ENCODE peak calls at places on chromosomes 6 and 20, in five cellular contexts. One of them, this sample, is unnamed. For H3K9me3, the result is how much of the 10 kb centered on the place peaks cover.

GRCh38 chr6:31402324-31403282 is 792 bp upstream of the MICA start:
- DNase-seq in mammary epithelial cell: no peak
- DNase-seq in esophagus squamous epithelium: no peak
- DNase-seq in CD8-positive, alpha-beta memory T cell: peak
- DNase-seq in PC-9: no peak
- DNase-seq in this sample: no peak

GRCh38 chr20:47172579-47172978 is 183.9 kb downstream of the ZMYND8 start:
- DNase-seq in mammary epithelial cell: no peak
- DNase-seq in esophagus squamous epithelium: no peak
- DNase-seq in CD8-positive, alpha-beta memory T cell: no peak
- DNase-seq in PC-9: no peak
- DNase-seq in this sample: no peak

GRCh38 chr20:32488066-32488838 is 96.9 kb downstream of the NOL4L start:
- DNase-seq in mammary epithelial cell: no peak
- DNase-seq in esophagus squamous epithelium: no peak
- DNase-seq in CD8-positive, alpha-beta memory T cell: no peak
- DNase-seq in PC-9: no peak
- DNase-seq in this sample: no peak

GRCh38 chr6:11894212-11894611 is 115.6 kb upstream of the ADTRP start:
- DNase-seq in mammary epithelial cell: no peak
- DNase-seq in esophagus squamous epithelium: no peak
- DNase-seq in CD8-positive, alpha-beta memory T cell: no peak
- DNase-seq in PC-9: no peak
- DNase-seq in this sample: no peak

GRCh38 chr6:121436172-121436965 is 923 bp downstream of the GJA1 start:
- DNase-seq in mammary epithelial cell: no peak
- DNase-seq in esophagus squamous epithelium: no peak
- DNase-seq in CD8-positive, alpha-beta memory T cell: no peak
- DNase-seq in PC-9: no peak
- DNase-seq in this sample: no peak

GRCh38 chr20:41499961-41500725 is 118.0 kb downstream of the CHD6 start:
- DNase-seq in mammary epithelial cell: no peak
- DNase-seq in esophagus squamous epithelium: no peak
- DNase-seq in CD8-positive, alpha-beta memory T cell: no peak
- DNase-seq in PC-9: no peak
- DNase-seq in this sample: no peak

GRCh38 chr20:4123537-4124225 is 108.3 kb upstream of the RNF24 start:
- DNase-seq in mammary epithelial cell: no peak
- DNase-seq in esophagus squamous epithelium: no peak
- DNase-seq in CD8-positive, alpha-beta memory T cell: no peak
- DNase-seq in PC-9: no peak
- DNase-seq in this sample: no peak

GRCh38 chr6:45049188-45049843 is 278.8 kb upstream of the RUNX2 start:
- DNase-seq in mammary epithelial cell: peak
- DNase-seq in esophagus squamous epithelium: no peak
- DNase-seq in CD8-positive, alpha-beta memory T cell: no peak
- DNase-seq in PC-9: no peak
- DNase-seq in this sample: no peak

GRCh38 chr6:99822741-99823512 is 171.1 kb downstream of the MCHR2 start:
- DNase-seq in mammary epithelial cell: peak
- DNase-seq in esophagus squamous epithelium: no peak
- DNase-seq in CD8-positive, alpha-beta memory T cell: peak
- DNase-seq in PC-9: peak
- DNase-seq in this sample: no peak

GRCh38 chr6:128630213-128630612 is 109.8 kb upstream of the PTPRK start:
- DNase-seq in mammary epithelial cell: peak
- DNase-seq in esophagus squamous epithelium: no peak
- DNase-seq in CD8-positive, alpha-beta memory T cell: no peak
- DNase-seq in PC-9: peak
- DNase-seq in this sample: no peak

GRCh38 chr6:111837641-111838500 is 35.4 kb downstream of the FYN start:
- DNase-seq in mammary epithelial cell: no peak
- DNase-seq in esophagus squamous epithelium: no peak
- DNase-seq in CD8-positive, alpha-beta memory T cell: no peak
- DNase-seq in PC-9: no peak
- DNase-seq in this sample: no peak

GRCh38 chr6:39054577-39055142 is 6.1 kb downstream of the GLP1R start:
- DNase-seq in mammary epithelial cell: no peak
- DNase-seq in esophagus squamous epithelium: no peak
- DNase-seq in CD8-positive, alpha-beta memory T cell: no peak
- DNase-seq in PC-9: no peak
- DNase-seq in this sample: no peak

GRCh38 chr20:46367967-46368901 is 38.2 kb downstream of the ELMO2 start:
- DNase-seq in mammary epithelial cell: peak
- DNase-seq in esophagus squamous epithelium: no peak
- DNase-seq in CD8-positive, alpha-beta memory T cell: no peak
- DNase-seq in PC-9: peak
- DNase-seq in this sample: no peak

GRCh38 chr6:49787176-49787575 is at the start of gene PGK2:
- DNase-seq in mammary epithelial cell: no peak
- DNase-seq in esophagus squamous epithelium: no peak
- DNase-seq in CD8-positive, alpha-beta memory T cell: no peak
- DNase-seq in PC-9: peak
- DNase-seq in this sample: no peak

GRCh38 chr20:58637466-58638198 is 13.5 kb upstream of the STX16 start:
- DNase-seq in mammary epithelial cell: no peak
- DNase-seq in esophagus squamous epithelium: no peak
- DNase-seq in CD8-positive, alpha-beta memory T cell: no peak
- DNase-seq in PC-9: no peak
- DNase-seq in this sample: no peak

GRCh38 chr20:2042400-2042799 is 48.5 kb upstream of the PDYN start:
- DNase-seq in mammary epithelial cell: peak
- DNase-seq in esophagus squamous epithelium: no peak
- DNase-seq in CD8-positive, alpha-beta memory T cell: no peak
- DNase-seq in PC-9: no peak
- DNase-seq in this sample: no peak

GRCh38 chr6:164693934-164694333 is 615.5 kb downstream of the C6orf118 start:
- DNase-seq in mammary epithelial cell: no peak
- DNase-seq in esophagus squamous epithelium: no peak
- DNase-seq in CD8-positive, alpha-beta memory T cell: no peak
- DNase-seq in PC-9: no peak
- DNase-seq in this sample: no peak
- H3K9me3 ChIP-seq in mammary epithelial cell: under half
- H3K9me3 ChIP-seq in esophagus squamous epithelium: under half
- H3K9me3 ChIP-seq in CD8-positive, alpha-beta memory T cell: under half
- H3K9me3 ChIP-seq in PC-9: under half
- H3K9me3 ChIP-seq in this sample: under half

DNA sequence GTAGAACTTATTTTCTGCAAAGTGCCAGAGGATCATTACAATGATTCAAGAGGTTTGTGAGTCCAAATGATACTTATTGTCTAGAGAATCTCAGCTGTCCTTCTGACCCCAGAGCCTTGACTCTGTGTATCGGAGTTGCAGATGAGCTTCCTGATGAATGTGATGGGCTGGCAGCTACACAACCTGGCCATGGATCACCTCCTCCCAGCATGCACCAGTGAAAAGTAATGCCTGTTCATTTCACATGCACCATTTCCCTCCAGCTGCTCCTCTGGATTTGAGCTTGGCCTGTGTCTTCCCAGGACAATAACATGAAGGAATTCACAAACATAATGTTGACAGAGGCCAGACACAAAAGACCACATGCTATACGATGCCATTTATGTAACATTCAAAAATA is 30.0 kb downstream of the SNHG17 start:
- DNase-seq in mammary epithelial cell: no peak
- DNase-seq in esophagus squamous epithelium: no peak
- DNase-seq in CD8-positive, alpha-beta memory T cell: no peak
- DNase-seq in PC-9: no peak
- DNase-seq in this sample: no peak
- H3K9me3 ChIP-seq in mammary epithelial cell: under half
- H3K9me3 ChIP-seq in esophagus squamous epithelium: under half
- H3K9me3 ChIP-seq in CD8-positive, alpha-beta memory T cell: under half
- H3K9me3 ChIP-seq in PC-9: under half
- H3K9me3 ChIP-seq in this sample: under half

DNA sequence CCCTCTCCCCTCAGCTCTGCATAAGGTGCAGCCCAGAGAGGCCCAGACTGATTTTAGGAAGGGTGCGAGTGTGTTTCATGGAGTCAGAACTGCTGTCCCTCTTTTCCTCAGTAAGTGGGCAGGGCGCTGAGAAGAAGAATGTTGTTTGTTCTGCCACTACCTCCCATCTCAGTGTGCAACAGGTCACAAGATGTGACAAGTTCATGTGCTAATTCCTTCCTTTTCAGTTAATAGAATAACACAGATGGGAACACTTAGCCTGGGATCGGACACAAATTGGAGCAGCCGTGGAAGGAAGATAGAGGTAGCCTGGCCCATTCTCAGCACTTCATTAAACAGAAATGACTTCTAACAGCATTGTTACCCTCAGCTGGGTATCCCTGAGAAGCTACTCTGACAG is 784.3 kb downstream of the MAFB start:
- DNase-seq in mammary epithelial cell: no peak
- DNase-seq in esophagus squamous epithelium: no peak
- DNase-seq in CD8-positive, alpha-beta memory T cell: no peak
- DNase-seq in PC-9: no peak
- DNase-seq in this sample: no peak
- H3K9me3 ChIP-seq in mammary epithelial cell: under half
- H3K9me3 ChIP-seq in esophagus squamous epithelium: under half
- H3K9me3 ChIP-seq in CD8-positive, alpha-beta memory T cell: under half
- H3K9me3 ChIP-seq in PC-9: under half
- H3K9me3 ChIP-seq in this sample: under half

DNA sequence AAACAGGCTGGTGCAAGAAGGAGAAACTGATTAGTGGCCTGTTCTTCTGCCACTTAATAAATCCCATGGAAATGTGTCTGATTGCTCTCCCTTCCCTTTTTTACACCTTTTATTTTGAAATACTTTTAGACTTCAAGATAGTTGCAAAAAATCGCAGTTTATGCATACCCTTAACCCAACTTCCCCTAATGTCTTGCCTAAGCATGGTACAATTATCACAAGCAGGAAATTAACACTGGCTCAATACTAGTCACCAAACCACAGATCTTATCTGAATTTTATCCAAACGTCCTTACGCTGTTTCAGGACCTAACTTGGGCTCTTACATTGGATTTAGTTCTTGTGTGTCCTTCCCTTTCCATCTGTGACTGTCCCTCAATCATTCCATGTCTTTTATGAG is 146.4 kb downstream of the ZNF217 start:
- DNase-seq in mammary epithelial cell: no peak
- DNase-seq in esophagus squamous epithelium: no peak
- DNase-seq in CD8-positive, alpha-beta memory T cell: no peak
- DNase-seq in PC-9: no peak
- DNase-seq in this sample: no peak
- H3K9me3 ChIP-seq in mammary epithelial cell: under half
- H3K9me3 ChIP-seq in esophagus squamous epithelium: under half
- H3K9me3 ChIP-seq in CD8-positive, alpha-beta memory T cell: under half
- H3K9me3 ChIP-seq in PC-9: under half
- H3K9me3 ChIP-seq in this sample: under half

This sample was measured in T-helper 17 cell.